ENCODE peak calls at places on chromosomes 12 and 14, in six cellular contexts. D is H9, J is endothelial cell of umbilical vein, X is neural progenitor cell, Y is A549, M is upper lobe of left lung. K is an unnamed sample.

GRCh38 chr12:116358850-116359761 is 81.6 kb upstream of the MED13L start:
- DNase-seq in D (peak; percentile 91), J (peak; percentile 99), X (peak; percentile 91), Y (peak; percentile 95), M (peak; percentile 93), K (peak; percentile 71)

GRCh38 chr14:100610511-100611217 is 23.4 kb upstream of the BEGAIN start:
- DNase-seq in D (peak; percentile 16), J (no peak), X (no peak), Y (peak; percentile 52), M (no peak), K (peak; percentile 63)

GRCh38 chr12:23795494-23795893 is 154.0 kb downstream of the SOX5 start:
- DNase-seq in D (no peak), J (no peak), X (no peak), Y (no peak), M (no peak), K (no peak)

GRCh38 chr12:83016226-83016835 is 329.6 kb downstream of the TMTC2 start:
- DNase-seq in D (no peak), J (peak; percentile 86), X (no peak), Y (peak; percentile 4), M (no peak), K (no peak)

GRCh38 chr12:93877446-93877845 is 200.3 kb downstream of the CRADD start:
- DNase-seq in D (no peak), J (no peak), X (no peak), Y (no peak), M (no peak), K (no peak)

GRCh38 chr12:94898388-94898787 is 105.1 kb downstream of the NDUFA12 start:
- DNase-seq in D (peak; percentile 50), J (peak; percentile 19), X (no peak), Y (no peak), M (no peak), K (no peak)

GRCh38 chr12:96434107-96434506 is 33.9 kb upstream of the CDK17 start:
- DNase-seq in D (no peak), J (peak; percentile 47), X (no peak), Y (no peak), M (no peak), K (no peak)

GRCh38 chr14:35341454-35342159 is 49.4 kb downstream of the PSMA6 start:
- DNase-seq in D (peak; percentile 85), J (peak; percentile 91), X (peak; percentile 75), Y (peak; percentile 87), M (peak; percentile 90), K (peak; percentile 94)

GRCh38 chr12:114673169-114673833 is 10.7 kb downstream of the TBX3 start:
- DNase-seq in D (peak; percentile 75), J (no peak), X (peak; percentile 45), Y (no peak), M (no peak), K (peak; percentile 51)

GRCh38 chr14:102777711-102778615 is 714 bp downstream of the TRAF3 start:
- DNase-seq in D (peak; percentile 27), J (no peak), X (peak; percentile 44), Y (no peak), M (peak; percentile 90), K (no peak)

GRCh38 chr12:103313894-103314293 is 181.9 kb downstream of the C12orf42 start:
- DNase-seq in D (no peak), J (no peak), X (no peak), Y (no peak), M (no peak), K (no peak)

GRCh38 chr14:65495196-65495595 is 82.7 kb downstream of the FUT8 start:
- DNase-seq in D (no peak), J (no peak), X (no peak), Y (no peak), M (no peak), K (no peak)

GRCh38 chr14:29930283-29930682 is 2.6 kb upstream of the PRKD1 start:
- DNase-seq in D (no peak), J (peak; percentile 7), X (no peak), Y (no peak), M (no peak), K (no peak)

GRCh38 chr12:3772380-3772779 is 19.5 kb upstream of the CRACR2A start:
- DNase-seq in D (no peak), J (peak; percentile 42), X (no peak), Y (no peak), M (no peak), K (no peak)

GRCh38 chr12:41983394-41983793 is 161.3 kb downstream of the GXYLT1 start:
- DNase-seq in D (no peak), J (no peak), X (no peak), Y (no peak), M (no peak), K (no peak)

GRCh38 chr12:99027491-99027890 is 382.4 kb downstream of the APAF1 start:
- DNase-seq in D (no peak), J (no peak), X (no peak), Y (no peak), M (no peak), K (no peak)

GRCh38 chr12:99026332-99027116 is 381.4 kb downstream of the APAF1 start:
- DNase-seq in D (no peak), J (no peak), X (no peak), Y (no peak), M (no peak), K (no peak)

GRCh38 chr12:99024191-99024590 is 379.1 kb downstream of the APAF1 start:
- DNase-seq in D (no peak), J (no peak), X (no peak), Y (no peak), M (no peak), K (no peak)

GRCh38 chr12:99024870-99025269 is 379.8 kb downstream of the APAF1 start:
- DNase-seq in D (no peak), J (no peak), X (no peak), Y (no peak), M (no peak), K (no peak)

DNA sequence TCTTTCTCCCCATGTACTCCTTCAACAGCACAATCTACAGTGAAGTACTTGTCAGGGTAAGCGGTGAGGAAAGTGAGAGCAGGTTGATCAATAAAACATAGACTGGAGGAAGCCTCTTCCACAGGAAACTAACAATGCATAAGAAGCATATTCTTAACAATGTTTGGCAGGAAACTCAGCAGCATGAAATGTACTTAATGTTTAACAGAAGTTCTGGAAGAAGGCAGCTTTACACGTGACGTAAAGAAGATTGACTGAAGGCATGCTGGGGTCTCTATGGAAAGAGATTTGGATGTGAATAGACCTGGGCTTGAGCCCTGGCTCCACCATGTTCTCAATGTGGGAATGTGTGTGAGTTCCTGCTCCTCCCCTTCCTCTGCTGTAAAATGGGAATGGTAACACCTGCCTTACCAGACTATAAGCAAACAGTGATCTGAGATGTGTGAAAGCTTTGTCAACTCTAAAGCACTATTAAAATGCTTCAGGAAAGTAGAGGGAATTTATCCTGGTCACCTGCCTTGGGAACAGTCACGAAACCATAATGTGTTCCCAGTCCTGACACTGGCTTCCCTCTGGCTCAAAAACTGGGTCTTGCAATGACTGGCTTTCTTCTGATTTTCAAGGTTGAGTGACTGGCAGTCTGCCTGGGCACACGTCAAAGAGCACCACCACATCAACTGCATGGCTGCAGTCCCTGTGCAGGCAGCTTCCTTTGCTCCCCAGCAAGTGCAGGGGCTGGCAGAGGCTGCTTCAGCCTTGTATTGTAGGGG is 384.6 kb downstream of the APAF1 start:
- DNase-seq in D (no peak), J (no peak), X (no peak), Y (no peak), M (no peak), K (no peak)
- H3K4me1 ChIP-seq in D (no peaks in the 10 kb centered on the region), J (no peaks in the 10 kb centered on the region), X (no peaks in the 10 kb centered on the region), Y (no peaks in the 10 kb centered on the region), M (no peaks in the 10 kb centered on the region), K (no peaks in the 10 kb centered on the region)

GRCh38 chr14:99541677-99542470 is 60.7 kb downstream of the CCNK start:
- DNase-seq in D (no peak), J (peak; percentile 38), X (no peak), Y (no peak), M (no peak), K (no peak)

GRCh38 chr14:99539503-99539902 is 58.3 kb downstream of the CCNK start:
- DNase-seq in D (no peak), J (peak; percentile 80), X (no peak), Y (no peak), M (no peak), K (no peak)

GRCh38 chr14:99538733-99539132 is 57.5 kb downstream of the CCNK start:
- DNase-seq in D (no peak), J (no peak), X (no peak), Y (no peak), M (no peak), K (no peak)

GRCh38 chr14:99541211-99541610 is 60.0 kb downstream of the CCNK start:
- DNase-seq in D (no peak), J (no peak), X (no peak), Y (no peak), M (no peak), K (no peak)

GRCh38 chr14:99540196-99541032 is 59.2 kb downstream of the CCNK start:
- DNase-seq in D (no peak), J (no peak), X (peak; percentile 42), Y (no peak), M (no peak), K (no peak)
- H3K27ac ChIP-seq in D (no peak overlapping the region), J (no peak overlapping the region), X (no peak overlapping the region), Y (no peak overlapping the region), M (no peak overlapping the region), K (peak overlapping the region; percentile 8)

DNA sequence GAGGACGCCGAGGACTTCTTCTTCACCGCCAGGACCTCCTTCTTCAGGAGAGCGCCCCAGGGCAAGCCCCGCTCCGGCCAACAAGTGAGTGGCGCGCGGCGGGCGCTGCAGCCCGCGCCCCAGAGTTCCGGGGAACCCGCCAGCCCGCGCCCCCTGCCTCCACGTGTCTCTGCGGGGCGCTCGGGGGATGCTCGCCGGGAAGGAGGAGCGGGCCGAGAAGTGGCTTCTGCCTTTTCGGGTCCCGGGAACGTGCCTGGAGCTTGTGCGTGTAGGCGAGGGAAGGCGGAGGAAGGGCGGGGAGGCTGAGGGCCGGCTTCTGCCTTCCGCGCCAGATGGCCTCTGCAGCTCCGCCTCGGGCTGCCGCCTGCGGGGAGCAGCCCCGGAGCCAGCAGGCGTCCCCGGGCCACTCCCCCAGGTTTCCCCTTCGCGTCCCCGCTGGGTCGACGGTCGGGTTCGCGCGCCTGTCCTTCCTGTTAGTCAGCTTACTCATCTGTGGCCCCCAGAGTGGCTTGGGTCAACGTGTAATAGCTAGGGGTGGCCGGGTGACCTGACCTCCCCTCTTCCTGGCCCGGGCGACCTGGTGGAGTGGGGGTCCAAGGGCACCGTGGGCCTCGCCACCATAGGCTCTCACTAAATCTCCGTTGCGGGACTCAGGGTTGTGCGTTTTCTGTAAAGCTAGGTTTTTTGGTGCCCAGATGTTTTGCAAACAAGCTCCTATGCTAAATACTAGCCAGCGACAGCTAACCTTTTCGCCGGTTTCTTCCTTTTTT is 550 bp downstream of the RASSF3 start:
- DNase-seq in D (peak; percentile 73), J (peak; percentile 55), X (peak; percentile 80), Y (peak; percentile 49), M (peak; percentile 92), K (peak; percentile 64)
- TF ChIP-seq CTCF in D (no peak), J (no peak), X (no peak), Y (no peak), M (no peak), K (no peak)

DNA sequence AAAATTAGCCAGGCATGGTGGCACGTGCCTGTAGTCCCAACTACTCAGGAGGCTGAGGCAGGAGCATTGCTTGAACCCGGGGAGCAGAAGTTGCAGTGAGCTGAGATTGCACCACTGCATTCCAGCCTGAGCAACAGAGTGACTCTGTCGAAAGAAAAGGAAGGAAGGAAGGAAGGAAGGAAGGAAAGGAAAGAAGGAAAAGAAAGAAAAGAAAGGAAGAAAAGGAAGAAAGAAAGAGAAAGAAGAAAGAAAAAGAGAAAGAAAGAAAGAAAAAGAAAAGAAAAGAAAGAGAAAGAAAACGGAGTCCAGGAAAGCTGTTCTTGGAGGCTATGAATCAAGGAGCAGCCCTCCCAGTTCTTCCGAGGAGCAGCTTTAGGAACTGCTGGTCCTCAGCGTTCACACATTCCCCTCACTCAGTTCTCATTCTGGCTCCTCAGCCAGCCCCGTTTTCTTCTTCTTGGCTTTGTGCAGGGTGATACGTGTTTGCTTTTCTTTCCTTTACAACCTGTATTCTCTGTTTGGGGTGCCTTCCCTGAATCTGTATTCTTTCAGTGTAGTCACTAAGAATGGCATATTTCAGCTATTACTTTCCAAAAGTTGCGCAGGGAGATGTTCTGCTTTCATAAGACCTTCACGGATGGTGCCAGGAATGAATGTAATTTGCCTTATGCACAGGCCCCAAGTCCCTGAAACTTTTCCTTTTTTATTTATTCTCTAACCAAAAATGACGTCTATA is 12.2 kb downstream of the FBXL14 start:
- DNase-seq in D (no peak), J (no peak), X (no peak), Y (no peak), M (no peak), K (no peak)
- H3K4me1 ChIP-seq in D (no peaks in the 10 kb centered on the region), J (peaks cover 6% of the 10 kb centered on the region), X (peaks cover 87% of the 10 kb centered on the region), Y (peaks cover 2% of the 10 kb centered on the region), M (peaks cover 21% of the 10 kb centered on the region), K (peaks cover 5% of the 10 kb centered on the region)